ENCODE peak calls at places on chromosome X, in six cellular contexts. N, R, X, L, T and G are unnamed samples.
A peak's percentile ranks its signal among the peaks of the same experiment; 100 is the strongest.

GRCh38 chrX:137565921-137566745 is at the start of gene ZIC3:
- DNase-seq in L (peak; percentile 91), R (no peak), N (no peak), X (no peak), T (no peak), G (no peak)

GRCh38 chrX:150944233-150944632 is 38.9 kb upstream of the HMGB3 start:
- DNase-seq in X (no peak), T (no peak), R (no peak), N (no peak), L (no peak), G (no peak)

GRCh38 chrX:19672211-19672814 is 157.0 kb upstream of the MAP3K15 start:
- DNase-seq in R (no peak), X (no peak), N (no peak), T (no peak), L (no peak), G (no peak)

GRCh38 chrX:154727418-154728323 is 23.2 kb downstream of the GAB3 start:
- DNase-seq in X (no peak), T (peak; percentile 46), N (no peak), L (no peak), R (no peak), G (no peak)

GRCh38 chrX:19772759-19773623 is 114.4 kb downstream of the SH3KBP1 start:
- DNase-seq in T (no peak), R (no peak), N (peak; percentile 49), X (no peak), L (no peak), G (no peak)

GRCh38 chrX:154986826-154987575 is 35.5 kb downstream of the F8 start:
- DNase-seq in L (no peak), R (no peak), T (no peak), X (no peak), N (no peak), G (no peak)

GRCh38 chrX:68934421-68934820 is 105.6 kb downstream of the EFNB1 start:
- DNase-seq in L (no peak), R (no peak), N (no peak), X (no peak), T (no peak), G (no peak)

GRCh38 chrX:68685722-68686683 is 38.5 kb downstream of the STARD8 start:
- DNase-seq in T (peak; percentile 61), N (no peak), R (peak; percentile 25), X (no peak), L (no peak), G (no peak)

GRCh38 chrX:106401965-106402559 is 209.7 kb upstream of the RADX start:
- DNase-seq in N (no peak), R (no peak), T (no peak), L (no peak), X (no peak), G (no peak)

GRCh38 chrX:46203115-46203514 is 342.1 kb downstream of the ZNF674 start:
- DNase-seq in R (no peak), L (no peak), X (no peak), T (no peak), N (no peak), G (no peak)

GRCh38 chrX:102154900-102155805 is 624 bp downstream of the BEX5 start:
- DNase-seq in T (no peak), N (peak; percentile 45), L (peak; percentile 14), R (no peak), X (no peak), G (no peak)